ENCODE peak calls at places on chromosomes 3 and 15, in seven cellular contexts. R is GM06990, W is nephron progenitor cell, U is breast epithelium, D is RWPE1, K is dorsolateral prefrontal cortex, J is natural killer cell. H is an unnamed sample.

GRCh38 chr3:164467027-164467426 is 611.3 kb downstream of the SI start:
- DNase-seq in R (no peak), W (no peak), U (no peak), D (no peak), K (no peak), J (no peak), H (no peak)

GRCh38 chr3:133494469-133494868 is 79.0 kb upstream of the CDV3 start:
- DNase-seq in R (no peak), W (peak), U (no peak), D (no peak), K (no peak), J (no peak), H (no peak)

GRCh38 chr3:196694202-196694638 is 17.8 kb downstream of the CEP19 start:
- DNase-seq in R (no peak), W (no peak), U (no peak), D (peak), K (no peak), J (peak), H (no peak)

GRCh38 chr15:57321485-57321884 is 54.8 kb upstream of the CGNL1 start:
- DNase-seq in R (no peak), W (no peak), U (no peak), D (no peak), K (no peak), J (no peak), H (no peak)

GRCh38 chr3:184188080-184188479 is 2.1 kb downstream of the ABCF3 start:
- DNase-seq in R (no peak), W (no peak), U (no peak), D (no peak), K (no peak), J (no peak), H (no peak)

GRCh38 chr3:52398670-52399081 is 46.2 kb downstream of the SEMA3G start:
- DNase-seq in R (no peak), W (no peak), U (no peak), D (no peak), K (no peak), J (no peak), H (no peak)

GRCh38 chr3:139283301-139283700 is 60.5 kb upstream of the MRPS22 start:
- DNase-seq in R (no peak), W (no peak), U (no peak), D (no peak), K (no peak), J (no peak), H (no peak)

GRCh38 chr15:68561146-68561545 is 17.6 kb upstream of the CORO2B start:
- DNase-seq in R (no peak), W (no peak), U (no peak), D (no peak), K (no peak), J (peak), H (no peak)

GRCh38 chr3:194194051-194194756 is 58.3 kb downstream of the HES1 start:
- DNase-seq in R (peak), W (no peak), U (no peak), D (no peak), K (no peak), J (no peak), H (no peak)

GRCh38 chr3:184965639-184966430 is 153.9 kb downstream of the VPS8 start:
- DNase-seq in R (no peak), W (no peak), U (no peak), D (no peak), K (no peak), J (no peak), H (no peak)

GRCh38 chr3:170835346-170835745 is 34.6 kb downstream of the RPL22L1 start:
- DNase-seq in R (no peak), W (peak), U (no peak), D (no peak), K (no peak), J (no peak), H (no peak)

GRCh38 chr3:14563946-14564539 is 23.9 kb upstream of the GRIP2 start:
- DNase-seq in R (no peak), W (no peak), U (no peak), D (no peak), K (no peak), J (no peak), H (no peak)

GRCh38 chr15:101813803-101814534 is 2.0 kb downstream of the OR4F15 start:
- DNase-seq in R (no peak), W (no peak), U (no peak), D (no peak), K (no peak), J (no peak), H (no peak)

GRCh38 chr3:101886626-101887025 is 37.3 kb downstream of the NFKBIZ start:
- DNase-seq in R (no peak), W (no peak), U (peak), D (no peak), K (no peak), J (no peak), H (no peak)

GRCh38 chr3:179281825-179282224 is 30.9 kb upstream of the KCNMB3 start:
- DNase-seq in R (no peak), W (no peak), U (no peak), D (no peak), K (no peak), J (no peak), H (no peak)

GRCh38 chr15:52251144-52251860 is 44.3 kb downstream of the MYO5C start:
- DNase-seq in R (no peak), W (no peak), U (no peak), D (no peak), K (peak), J (no peak), H (no peak)

GRCh38 chr3:113297281-113297680 is 85.9 kb downstream of the BOC start:
- DNase-seq in R (no peak), W (no peak), U (no peak), D (no peak), K (no peak), J (no peak), H (no peak)

GRCh38 chr3:197171481-197172067 is 126.8 kb downstream of the DLG1 start:
- DNase-seq in R (no peak), W (no peak), U (no peak), D (no peak), K (no peak), J (no peak), H (no peak)

GRCh38 chr15:43189296-43189695 is 4.1 kb downstream of the CCNDBP1 start:
- DNase-seq in R (no peak), W (no peak), U (no peak), D (no peak), K (no peak), J (no peak), H (no peak)

GRCh38 chr15:96270581-96271172 is 59.8 kb upstream of the NR2F2 start:
- DNase-seq in R (no peak), W (no peak), U (no peak), D (peak), K (no peak), J (no peak), H (no peak)

GRCh38 chr15:70033529-70034140 is 64.1 kb downstream of the TLE3 start:
- DNase-seq in R (no peak), W (peak), U (no peak), D (peak), K (no peak), J (no peak), H (no peak)

GRCh38 chr3:46545695-46546630 is 20.1 kb downstream of the LRRC2 start:
- DNase-seq in R (no peak), W (no peak), U (no peak), D (no peak), K (no peak), J (no peak), H (no peak)

GRCh38 chr15:70409388-70409787 is 311.7 kb upstream of the TLE3 start:
- DNase-seq in R (no peak), W (no peak), U (no peak), D (no peak), K (no peak), J (no peak), H (no peak)

GRCh38 chr3:105688821-105689220 is 180.0 kb downstream of the CBLB start:
- DNase-seq in R (no peak), W (no peak), U (no peak), D (no peak), K (no peak), J (no peak), H (no peak)

GRCh38 chr3:133038731-133039398 is 674 bp downstream of the TMEM108 start:
- DNase-seq in R (peak), W (peak), U (no peak), D (peak), K (peak), J (no peak), H (no peak)

GRCh38 chr15:85753791-85754452 is 40.8 kb downstream of the KLHL25 start:
- DNase-seq in R (no peak), W (no peak), U (no peak), D (no peak), K (peak), J (no peak), H (no peak)

GRCh38 chr15:38252481-38253311 is at the start of gene SPRED1:
- DNase-seq in R (peak), W (peak), U (peak), D (peak), K (peak), J (peak), H (peak)

GRCh38 chr3:123290962-123291361 is 89.2 kb downstream of the SEC22A start:
- DNase-seq in R (no peak), W (no peak), U (no peak), D (no peak), K (no peak), J (no peak), H (peak)

GRCh38 chr3:124489506-124489905 is 240.7 kb upstream of the UMPS start:
- DNase-seq in R (no peak), W (no peak), U (no peak), D (no peak), K (no peak), J (no peak), H (no peak)

GRCh38 chr15:85178366-85178765 is 196.7 kb downstream of the PDE8A start:
- DNase-seq in R (no peak), W (no peak), U (no peak), D (no peak), K (no peak), J (no peak), H (no peak)

GRCh38 chr3:63910873-63911272 is 1.3 kb downstream of the SCAANT1 start:
- DNase-seq in R (no peak), W (no peak), U (no peak), D (no peak), K (no peak), J (no peak), H (no peak)

GRCh38 chr3:118128886-118129285 is 905.8 kb downstream of the IGSF11 start:
- DNase-seq in R (no peak), W (no peak), U (no peak), D (peak), K (no peak), J (no peak), H (no peak)

GRCh38 chr15:68404056-68404798 is 27.7 kb downstream of the ITGA11 start:
- DNase-seq in R (no peak), W (no peak), U (peak), D (no peak), K (no peak), J (peak), H (peak)

GRCh38 chr3:42055291-42055690 is 35.9 kb upstream of the TRAK1 start:
- DNase-seq in R (no peak), W (no peak), U (no peak), D (no peak), K (no peak), J (no peak), H (no peak)

GRCh38 chr3:171284308-171285075 is 175.7 kb downstream of the TNIK start:
- DNase-seq in R (peak), W (no peak), U (no peak), D (peak), K (no peak), J (no peak), H (no peak)

GRCh38 chr3:150223090-150223489 is 185.0 kb upstream of the TSC22D2 start:
- DNase-seq in R (no peak), W (no peak), U (no peak), D (no peak), K (no peak), J (no peak), H (no peak)

GRCh38 chr3:52721002-52721741 is 15.3 kb downstream of the SPCS1 start:
- DNase-seq in R (peak), W (no peak), U (no peak), D (no peak), K (no peak), J (no peak), H (peak)

GRCh38 chr3:28476764-28477163 is 128.1 kb upstream of the AZI2 start:
- DNase-seq in R (no peak), W (no peak), U (no peak), D (no peak), K (no peak), J (no peak), H (no peak)

GRCh38 chr15:64895285-64896065 is 16.2 kb upstream of the ANKDD1A start:
- DNase-seq in R (peak), W (no peak), U (no peak), D (no peak), K (no peak), J (peak), H (no peak)
- TF ChIP-seq CTCF in R (peak), W (no peak), U (no peak), D (no peak), K (no peak), J (peak), H (no peak)

DNA sequence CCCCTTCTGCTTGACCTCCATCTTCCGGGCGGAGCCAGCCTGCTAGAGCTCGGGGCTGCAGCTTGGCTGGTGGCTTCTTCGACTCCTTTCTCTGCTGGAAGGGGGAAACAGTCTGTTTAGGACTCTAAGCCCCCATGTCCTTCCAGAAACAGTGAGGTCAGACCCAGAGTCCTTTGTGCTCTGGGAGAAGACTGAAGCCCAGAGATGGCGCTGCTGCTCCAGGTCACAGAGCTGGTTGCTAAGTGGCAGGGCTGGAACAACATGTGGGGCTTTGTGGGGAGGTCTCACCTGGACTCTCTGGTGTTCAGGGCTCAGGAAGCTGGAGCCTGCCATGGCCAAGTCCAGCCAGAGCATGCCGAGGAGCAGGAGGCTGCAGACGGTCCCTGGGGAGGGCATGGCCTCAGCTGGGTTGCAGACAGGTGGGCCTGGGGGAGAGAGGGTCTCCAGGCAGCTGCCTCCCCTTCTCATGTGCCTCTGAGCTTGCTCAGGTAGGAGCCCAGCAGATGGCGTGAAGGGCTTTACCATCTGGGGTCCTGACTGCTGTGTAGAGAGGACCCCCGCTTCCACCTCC is 2.9 kb downstream of the GHRL start:
- DNase-seq in R (no peak), W (no peak), U (no peak), D (no peak), K (no peak), J (no peak), H (no peak)
- TF ChIP-seq CTCF in R (no peak), W (no peak), U (no peak), D (no peak), K (no peak), J (no peak), H (no peak)

DNA sequence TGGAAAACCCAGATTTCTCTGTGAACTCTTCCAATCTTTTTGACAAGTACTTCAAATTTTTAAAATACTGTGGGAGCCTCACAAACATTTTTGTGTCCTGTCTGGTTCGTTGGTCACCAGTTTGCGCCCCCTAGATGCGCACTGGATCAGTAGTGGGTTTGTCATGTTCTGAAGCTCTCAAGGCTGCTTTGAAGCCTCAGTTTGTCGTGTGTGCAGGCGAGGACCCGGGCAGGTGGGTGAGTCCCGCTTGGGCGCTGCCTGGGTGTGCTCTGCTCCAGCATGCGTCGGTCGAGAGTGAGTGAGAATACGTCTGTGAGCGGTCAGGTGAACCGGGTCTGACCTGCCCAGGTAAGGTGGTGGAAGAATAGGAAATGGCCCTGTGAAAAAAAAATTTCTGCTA is 17.3 kb upstream of the AEN start:
- DNase-seq in R (no peak), W (no peak), U (no peak), D (no peak), K (no peak), J (no peak), H (no peak)
- TF ChIP-seq CTCF in R (peak), W (no peak), U (no peak), D (no peak), K (no peak), J (no peak), H (no peak)

GRCh38 chr15:91968610-91969009 is 115.1 kb downstream of the SLCO3A1 start:
- DNase-seq in R (no peak), W (no peak), U (no peak), D (no peak), K (no peak), J (no peak), H (no peak)
- TF ChIP-seq CTCF in R (peak), W (no peak), U (no peak), D (no peak), K (no peak), J (no peak), H (no peak)

H was measured in type B pancreatic cell.